ENCODE peak calls at places on chromosomes 3 and 15, in nine cellular contexts. P is transverse colon; T is AG09319; S is psoas muscle; H is heart left ventricle; J is IMR-90; D is upper lobe of right lung; E is uterus; V is CD4-positive, alpha-beta T cell. I is an unnamed sample.

GRCh38 chr3:16071246-16071645 is 103.2 kb upstream of the GALNT15 start:
- DNase-seq in D (no peak), T (no peak), J (no peak), S (no peak), E (no peak), P (no peak), H (no peak), V (no peak), I (no peak)

GRCh38 chr3:17761563-17761962 is 19.1 kb upstream of the TBC1D5 start:
- DNase-seq in J (no peak), S (no peak), P (no peak), E (no peak), H (no peak), D (no peak), T (no peak), V (no peak), I (no peak)

GRCh38 chr15:80242132-80242769 is 9.8 kb downstream of the CTXND1 start:
- DNase-seq in T (no peak), H (peak), S (no peak), P (peak), D (no peak), J (peak), V (no peak), E (no peak), I (no peak)

GRCh38 chr15:52144656-52145055 is 32.1 kb upstream of the BCL2L10 start:
- DNase-seq in J (peak), H (no peak), V (no peak), E (no peak), D (no peak), T (no peak), S (no peak), P (no peak), I (no peak)

GRCh38 chr15:85031086-85031943 is 49.7 kb downstream of the PDE8A start:
- DNase-seq in P (no peak), E (no peak), D (no peak), T (no peak), V (no peak), S (no peak), H (no peak), J (no peak), I (no peak)

GRCh38 chr3:33786565-33787327 is 11.7 kb upstream of the PDCD6IP start:
- DNase-seq in P (no peak), V (no peak), E (no peak), H (no peak), T (no peak), J (no peak), D (no peak), S (no peak), I (no peak)

GRCh38 chr3:15359677-15360397 is 27.5 kb upstream of the SH3BP5 start:
- DNase-seq in J (no peak), E (no peak), S (no peak), V (no peak), H (no peak), D (no peak), P (no peak), T (no peak), I (no peak)

GRCh38 chr3:56361731-56362130 is 106.5 kb downstream of the ERC2 start:
- DNase-seq in S (no peak), E (no peak), T (no peak), V (no peak), H (no peak), P (no peak), D (no peak), J (no peak), I (no peak)

GRCh38 chr3:135844381-135844780 is 121.1 kb upstream of the PPP2R3A start:
- DNase-seq in J (no peak), D (no peak), E (no peak), P (no peak), H (no peak), S (no peak), V (no peak), T (no peak), I (no peak)

GRCh38 chr15:60758961-60759729 is 280.2 kb upstream of the ICE2 start:
- DNase-seq in J (peak), V (no peak), H (no peak), P (no peak), E (no peak), T (peak), S (no peak), D (no peak), I (no peak)

GRCh38 chr3:186255703-186256331 is 106.2 kb downstream of the DGKG start:
- DNase-seq in V (no peak), J (no peak), P (peak), T (no peak), H (no peak), S (no peak), D (peak), E (no peak), I (peak)
- TF ChIP-seq CTCF in V (no peak), J (peak), P (peak), T (no peak), H (peak), S (no peak), D (no peak), E (no peak), I (no peak)

GRCh38 chr3:159828542-159828943 is 160.1 kb upstream of the IL12A start:
- DNase-seq in H (no peak), J (peak), V (no peak), T (no peak), P (no peak), D (no peak), S (no peak), E (no peak), I (no peak)
- TF ChIP-seq CTCF in H (peak), J (peak), V (peak), T (peak), P (peak), D (peak), S (peak), E (peak), I (peak)

GRCh38 chr3:141795311-141795710 is 32.1 kb downstream of the GRK7 start:
- DNase-seq in S (no peak), E (no peak), T (no peak), P (no peak), D (no peak), H (no peak), J (no peak), V (no peak), I (no peak)

GRCh38 chr3:141796436-141797166 is 33.4 kb downstream of the GRK7 start:
- DNase-seq in E (no peak), T (no peak), S (no peak), D (no peak), H (no peak), V (peak), P (peak), J (no peak), I (no peak)

GRCh38 chr3:141795719-141796435 is 32.7 kb downstream of the GRK7 start:
- DNase-seq in H (peak), S (peak), J (no peak), P (peak), T (peak), V (peak), E (peak), D (peak), I (no peak)

GRCh38 chr3:141792495-141792894 is 29.3 kb downstream of the GRK7 start:
- DNase-seq in J (no peak), P (no peak), D (no peak), E (no peak), H (no peak), T (no peak), S (no peak), V (no peak), I (no peak)

GRCh38 chr3:141793476-141794260 is 30.5 kb downstream of the GRK7 start:
- DNase-seq in D (no peak), T (no peak), E (no peak), S (no peak), H (no peak), P (no peak), J (no peak), V (no peak), I (no peak)
- TF ChIP-seq CTCF in D (no peak), T (no peak), E (no peak), S (no peak), H (no peak), P (no peak), J (no peak), V (no peak), I (no peak)

DNA sequence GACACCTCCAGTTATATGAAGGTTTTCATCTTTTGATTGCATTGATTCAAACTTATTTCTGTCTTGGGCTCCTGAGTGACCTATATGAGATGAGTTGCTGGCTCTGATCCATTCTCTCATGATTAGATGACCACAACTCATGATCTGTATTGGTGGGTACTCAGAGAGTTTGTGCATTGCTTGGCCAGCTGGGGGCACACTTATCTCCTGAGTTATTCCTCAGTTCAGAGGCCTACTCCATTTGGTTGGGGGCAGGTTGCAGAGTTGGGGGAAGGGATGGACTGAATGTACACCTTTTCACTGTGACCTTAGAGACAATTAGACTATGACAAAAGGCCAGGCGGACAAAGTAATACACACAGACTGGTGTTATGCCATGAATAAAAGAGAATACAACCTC is 166.2 kb upstream of the SEMA6D start:
- DNase-seq in S (no peak), P (no peak), J (no peak), H (no peak), V (no peak), E (no peak), T (no peak), D (no peak), I (no peak)
- TF ChIP-seq CTCF in S (no peak), P (no peak), J (peak), H (peak), V (no peak), E (no peak), T (no peak), D (no peak), I (no peak)

GRCh38 chr3:148202386-148202785 is 495.3 kb upstream of the AGTR1 start:
- DNase-seq in E (no peak), D (no peak), H (no peak), V (no peak), J (no peak), P (no peak), S (no peak), T (no peak), I (no peak)
- TF ChIP-seq CTCF in E (no peak), D (peak), H (no peak), V (no peak), J (no peak), P (no peak), S (no peak), T (no peak), I (no peak)

GRCh38 chr3:156974931-156975330 is 148.8 kb downstream of the LEKR1 start:
- DNase-seq in S (no peak), H (no peak), J (no peak), V (no peak), D (no peak), E (no peak), T (no peak), P (no peak), I (no peak)
- TF ChIP-seq CTCF in S (no peak), H (no peak), J (no peak), V (no peak), D (no peak), E (no peak), T (no peak), P (no peak), I (no peak)

DNA sequence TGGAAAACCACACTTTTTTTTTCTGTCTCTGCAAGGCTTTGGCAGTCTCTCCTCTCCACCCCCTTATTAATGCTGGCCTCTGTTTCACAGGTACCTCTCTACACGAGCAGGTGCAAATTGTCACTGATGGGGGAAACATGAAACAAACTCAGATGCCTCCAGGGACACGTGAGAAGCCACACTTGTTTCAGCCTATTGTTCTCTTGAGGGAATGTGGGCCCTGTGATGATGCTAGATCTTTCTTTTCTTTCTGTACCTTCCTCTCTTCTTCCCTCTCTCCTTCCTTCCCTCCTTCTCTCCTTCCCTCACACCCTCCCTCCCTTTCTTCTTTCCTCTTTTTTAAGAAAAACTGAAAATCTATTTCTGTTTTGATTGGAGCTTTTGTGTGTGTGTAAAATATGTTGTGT is 5.7 kb upstream of the BLM start:
- DNase-seq in D (no peak), V (no peak), J (no peak), T (no peak), P (no peak), E (no peak), H (no peak), S (no peak), I (no peak)
- TF ChIP-seq CTCF in D (no peak), V (no peak), J (no peak), T (no peak), P (no peak), E (no peak), H (no peak), S (no peak), I (no peak)

GRCh38 chr3:42600111-42600957 is at the start of gene NKTR:
- DNase-seq in E (peak), H (peak), S (peak), J (peak), T (peak), D (peak), V (peak), P (peak), I (peak)

GRCh38 chr3:42605550-42606173 is 5.2 kb downstream of the NKTR start:
- DNase-seq in V (no peak), S (no peak), P (no peak), T (no peak), J (no peak), H (no peak), D (no peak), E (no peak), I (no peak)

GRCh38 chr3:42602961-42603360 is 2.5 kb downstream of the NKTR start:
- DNase-seq in P (no peak), D (no peak), V (no peak), T (no peak), E (no peak), S (no peak), J (no peak), H (no peak), I (no peak)

GRCh38 chr3:42601898-42602581 is 1.6 kb downstream of the NKTR start:
- DNase-seq in S (no peak), E (no peak), V (no peak), H (no peak), J (peak), D (no peak), T (no peak), P (no peak), I (no peak)

DNA sequence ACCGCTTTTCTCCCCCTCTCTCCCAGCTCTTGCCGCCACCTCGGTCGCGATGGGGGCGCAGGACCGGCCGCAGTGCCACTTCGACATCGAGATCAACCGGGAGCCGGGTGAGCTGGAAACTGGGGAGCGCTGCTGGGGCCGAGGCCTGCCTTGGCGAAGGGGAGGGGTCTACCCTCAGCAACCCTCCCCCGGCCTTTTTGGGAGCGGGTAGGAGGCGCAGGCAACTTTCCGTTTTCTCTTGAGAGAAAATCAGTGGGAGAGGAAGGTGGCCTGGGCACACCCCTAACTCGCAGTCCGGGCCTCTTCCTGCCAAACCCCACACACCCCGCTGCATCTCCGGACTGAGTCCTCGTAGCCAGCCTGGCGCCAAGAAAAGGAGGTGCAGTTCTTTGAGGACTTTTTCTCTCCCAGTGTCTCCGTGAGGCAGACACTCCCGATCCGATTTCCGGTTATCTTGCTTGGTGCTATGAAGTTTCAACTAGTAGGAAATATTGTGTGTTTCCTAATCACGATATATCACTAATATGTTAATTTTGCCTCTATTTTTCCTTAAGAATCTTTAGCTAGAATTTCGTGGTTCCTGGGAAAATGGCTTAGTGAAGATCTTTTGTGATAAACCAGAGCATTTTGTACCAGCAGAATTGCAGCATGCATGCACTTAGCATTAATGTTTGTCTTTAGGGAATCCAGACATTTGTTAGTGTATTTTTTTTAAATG is 631 bp downstream of the NKTR start:
- DNase-seq in J (peak), S (peak), P (peak), E (peak), V (peak), H (peak), T (no peak), D (peak), I (peak)
- TF ChIP-seq CTCF in J (no peak), S (peak), P (peak), E (peak), V (no peak), H (peak), T (no peak), D (no peak), I (no peak)

GRCh38 chr3:128502712-128503111 is 9.7 kb upstream of the GATA2 start:
- DNase-seq in E (no peak), H (no peak), P (no peak), S (no peak), T (no peak), D (no peak), J (no peak), V (no peak), I (no peak)

GRCh38 chr3:128501431-128501830 is 8.4 kb upstream of the GATA2 start:
- DNase-seq in H (no peak), D (no peak), J (no peak), P (no peak), S (no peak), V (no peak), T (no peak), E (no peak), I (no peak)

GRCh38 chr3:128503751-128504532 is 10.9 kb upstream of the GATA2 start:
- DNase-seq in H (no peak), E (no peak), S (no peak), D (no peak), T (no peak), V (no peak), J (no peak), P (no peak), I (no peak)

GRCh38 chr3:128504533-128504915 is 11.5 kb upstream of the GATA2 start:
- DNase-seq in H (no peak), S (no peak), P (no peak), V (no peak), D (no peak), E (no peak), J (no peak), T (no peak), I (no peak)

GRCh38 chr3:128503164-128503651 is 10.2 kb upstream of the GATA2 start:
- DNase-seq in P (no peak), E (no peak), J (no peak), H (no peak), D (no peak), T (no peak), S (no peak), V (no peak), I (no peak)
- TF ChIP-seq CTCF in P (no peak), E (no peak), J (peak), H (no peak), D (no peak), T (no peak), S (no peak), V (no peak), I (no peak)